ENCODE peak calls at places on chromosomes 13 and 19, in five cellular contexts. I is HEK293T; V is ecto neural progenitor cell; H is activated CD8-positive, alpha-beta memory T cell treated with anti-CD3 and anti-CD28 coated beads for 1 hour; S is esophagus muscularis mucosa. F is an unnamed sample.

GRCh38 chr13:95418946-95419345 is 117.7 kb upstream of the ABCC4 start:
- DNase-seq in H (no peak), V (no peak), I (no peak), S (no peak), F (no peak)

GRCh38 chr13:48600374-48601364 is 53.1 kb upstream of the CYSLTR2 start:
- DNase-seq in V (no peak), H (no peak), S (peak; percentile 7), I (no peak), F (no peak)

GRCh38 chr19:7860166-7860901 is 13.9 kb downstream of the PRR36 start:
- DNase-seq in I (no peak), S (no peak), H (no peak), V (no peak), F (no peak)

GRCh38 chr19:5220361-5220760 is 120.3 kb downstream of the PTPRS start:
- DNase-seq in S (no peak), H (no peak), V (no peak), I (no peak), F (no peak)

GRCh38 chr13:108020027-108020426 is 195.3 kb downstream of the LIG4 start:
- DNase-seq in S (no peak), V (no peak), H (no peak), I (no peak), F (no peak)

GRCh38 chr13:106284358-106284757 is 251.1 kb downstream of the EFNB2 start:
- DNase-seq in I (no peak), V (no peak), S (no peak), H (no peak), F (no peak)

GRCh38 chr19:17469371-17470203 is 737 bp upstream of the SLC27A1 start:
- DNase-seq in S (peak; percentile 99), V (peak; percentile 98), I (peak; percentile 85), H (peak; percentile 89), F (peak; percentile 89)

GRCh38 chr13:114062754-114063153 is 69.7 kb downstream of the RASA3 start:
- DNase-seq in V (no peak), S (no peak), H (no peak), I (no peak), F (no peak)

GRCh38 chr13:113840541-113841354 is 23.1 kb downstream of the GAS6 start:
- DNase-seq in V (no peak), H (no peak), I (no peak), S (no peak), F (no peak)

F was measured in NCI-H2029 treated with DMSO at 0.1 percent for 48 hours.